ENCODE peak calls at places on chromosomes 12 and 14, in seven cellular contexts. H is transverse colon, S is upper lobe of left lung, I is esophagus muscularis mucosa, V is stomach, O is HepG2, W is tibial nerve. Z is an unnamed sample. For H3K9me3, the result is how much of the 10 kb centered on the place peaks cover.

GRCh38 chr12:13588574-13588973 is 392.0 kb downstream of the EMP1 start:
- DNase-seq in O (no peak), V (no peak), H (no peak), W (no peak), I (no peak), S (no peak), Z (no peak)

GRCh38 chr12:24931666-24932405 is 17.1 kb downstream of the BCAT1 start:
- DNase-seq in V (no peak), W (no peak), S (no peak), I (peak), O (no peak), H (no peak), Z (no peak)

GRCh38 chr12:24014853-24015590 is 65.6 kb upstream of the SOX5 start:
- DNase-seq in S (no peak), H (no peak), I (no peak), V (no peak), O (no peak), W (no peak), Z (no peak)

GRCh38 chr12:66144796-66145754 is 14.5 kb upstream of the LLPH start:
- DNase-seq in V (peak), O (peak), W (peak), S (no peak), I (no peak), H (peak), Z (no peak)

GRCh38 chr12:131494741-131495524 is 216.0 kb upstream of the SFSWAP start:
- DNase-seq in I (no peak), S (no peak), W (no peak), H (no peak), O (no peak), V (no peak), Z (no peak)

GRCh38 chr14:71742491-71742890 is 189.7 kb upstream of the RGS6 start:
- DNase-seq in O (no peak), V (no peak), H (no peak), S (no peak), I (peak), W (no peak), Z (no peak)

GRCh38 chr12:9252256-9252655 is 44.1 kb upstream of the PZP start:
- DNase-seq in H (no peak), V (no peak), W (no peak), S (no peak), I (no peak), O (peak), Z (no peak)

GRCh38 chr12:105861232-105861631 is 277.5 kb downstream of the NUAK1 start:
- DNase-seq in I (no peak), V (no peak), O (no peak), W (no peak), H (no peak), S (no peak), Z (no peak)

GRCh38 chr12:115012861-115013667 is 329.1 kb upstream of the TBX3 start:
- DNase-seq in W (no peak), I (no peak), H (no peak), V (no peak), O (no peak), S (peak), Z (no peak)

GRCh38 chr14:39315859-39316444 is 82.2 kb downstream of the MIA2 start:
- DNase-seq in H (no peak), O (no peak), S (no peak), W (no peak), V (no peak), I (no peak), Z (no peak)

GRCh38 chr14:69395929-69396328 is 2.2 kb downstream of the ERH start:
- DNase-seq in O (no peak), V (no peak), S (no peak), I (no peak), W (no peak), H (no peak), Z (no peak)

GRCh38 chr12:100860611-100861010 is 66.0 kb downstream of the ANO4 start:
- DNase-seq in S (no peak), V (no peak), I (no peak), W (no peak), O (no peak), H (no peak), Z (no peak)

GRCh38 chr14:46344327-46344937 is 307.1 kb downstream of the RPL10L start:
- DNase-seq in I (no peak), O (peak), V (no peak), H (no peak), S (no peak), W (no peak), Z (no peak)

GRCh38 chr12:7144414-7145120 is 14.4 kb downstream of the CLSTN3 start:
- DNase-seq in V (no peak), H (no peak), S (no peak), O (no peak), I (no peak), W (no peak), Z (peak)

GRCh38 chr14:77309122-77309521 is 11.6 kb downstream of the POMT2 start:
- DNase-seq in S (no peak), H (no peak), W (no peak), I (no peak), V (no peak), O (no peak), Z (no peak)
- TF ChIP-seq EP300 in S (no peak), H (no peak), W (no peak), I (no peak), V (no peak), O (no peak), Z (no peak)

DNA sequence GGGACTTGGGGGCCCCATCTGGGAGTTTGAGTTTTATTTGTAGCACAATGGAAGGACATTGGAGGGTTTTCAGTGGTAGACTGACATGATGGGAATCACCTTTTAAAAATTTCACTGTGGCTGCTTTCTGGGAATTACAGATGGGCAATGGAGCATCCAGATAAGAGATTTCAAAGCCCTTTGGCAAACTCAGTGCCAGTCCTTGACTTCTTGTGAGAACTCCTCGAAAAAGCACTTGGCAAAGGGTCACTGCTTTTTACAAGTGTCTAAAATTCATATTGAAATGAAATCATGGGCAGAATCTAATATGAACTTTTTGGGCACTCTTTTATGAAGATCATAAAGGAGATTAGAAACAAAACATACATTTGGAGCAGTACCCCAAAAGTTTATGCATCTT is 34.3 kb upstream of the IGF1 start:
- DNase-seq in W (no peak), S (no peak), I (no peak), O (no peak), H (no peak), V (no peak), Z (no peak)
- TF ChIP-seq POLR2A in W (no peak), S (no peak), I (no peak), O (no peak), H (no peak), V (no peak), Z (no peak)

DNA sequence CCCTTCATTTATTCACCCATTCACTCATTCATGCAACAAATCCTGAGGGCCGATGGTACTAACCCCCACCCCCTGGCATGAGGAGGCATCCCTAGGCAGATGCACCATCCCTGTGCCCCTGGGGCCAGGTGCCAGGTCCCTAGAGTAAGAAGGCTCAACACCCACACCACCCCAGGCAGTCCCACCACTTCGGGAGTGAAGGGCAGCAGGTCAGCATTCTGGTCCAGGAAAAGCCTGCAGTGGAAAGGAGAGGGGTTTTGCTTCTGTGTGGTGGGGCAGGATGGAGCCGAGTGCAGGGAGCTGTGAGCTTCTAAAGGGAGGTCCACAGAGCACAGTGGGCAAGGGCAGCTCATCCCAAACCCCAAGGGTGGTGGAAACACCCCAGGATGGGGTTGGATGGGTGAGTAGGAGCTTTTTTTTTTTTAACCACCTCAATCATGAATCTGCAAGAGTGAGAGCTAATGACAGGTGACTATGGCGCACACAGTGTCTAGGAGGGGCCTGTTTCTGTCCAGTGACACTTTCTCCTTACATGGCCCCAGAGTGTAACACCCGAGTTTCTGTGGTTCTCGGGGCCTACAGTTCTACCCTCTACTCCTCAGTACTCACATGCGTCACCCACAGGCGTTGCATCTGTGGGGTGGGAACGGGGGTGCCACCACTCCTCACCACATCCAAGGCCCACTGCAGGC is 414.3 kb downstream of the TMEM121 start:
- DNase-seq in W (no peak), S (no peak), O (no peak), I (no peak), H (no peak), V (no peak), Z (peak)
- H3K9me3 ChIP-seq in W (under half), S (under half), O (under half), I (under half), H (under half), V (under half), Z (under half)

DNA sequence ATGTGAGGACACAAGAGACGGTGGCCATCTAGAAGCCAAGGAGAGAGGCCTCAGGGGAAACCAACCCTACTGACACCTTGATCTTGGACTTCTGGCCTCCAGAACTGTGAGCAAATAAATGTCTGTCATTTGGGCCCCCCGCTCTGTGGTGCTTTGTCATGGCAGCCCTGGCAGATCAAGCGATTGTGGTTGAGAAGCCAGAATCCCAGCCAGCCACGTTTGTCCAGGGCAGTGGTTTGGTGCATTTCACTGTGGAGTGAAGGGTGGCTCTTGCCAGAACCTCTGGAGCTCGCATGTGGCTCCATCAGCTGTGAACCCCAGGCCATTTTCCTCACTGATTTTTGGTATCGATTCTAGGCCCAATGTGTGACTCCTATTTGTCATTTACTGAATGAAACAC is 404.9 kb downstream of the BCL11B start:
- DNase-seq in O (no peak), H (no peak), I (no peak), W (no peak), V (no peak), S (no peak), Z (peak)
- TF ChIP-seq EP300 in O (no peak), H (no peak), I (no peak), W (no peak), V (no peak), S (no peak), Z (no peak)

GRCh38 chr12:46477541-46477940 is 105.0 kb upstream of the SLC38A2 start:
- DNase-seq in W (no peak), S (no peak), H (no peak), O (no peak), I (no peak), V (no peak), Z (no peak)

GRCh38 chr12:46480282-46480681 is 107.7 kb upstream of the SLC38A2 start:
- DNase-seq in I (no peak), H (no peak), S (no peak), O (no peak), V (no peak), W (no peak), Z (no peak)

GRCh38 chr12:46483572-46484395 is 111.2 kb upstream of the SLC38A2 start:
- DNase-seq in S (no peak), O (peak), H (no peak), I (no peak), V (no peak), W (no peak), Z (no peak)

GRCh38 chr12:46478123-46478522 is 105.5 kb upstream of the SLC38A2 start:
- DNase-seq in I (no peak), H (no peak), V (no peak), S (no peak), W (no peak), O (no peak), Z (no peak)

DNA sequence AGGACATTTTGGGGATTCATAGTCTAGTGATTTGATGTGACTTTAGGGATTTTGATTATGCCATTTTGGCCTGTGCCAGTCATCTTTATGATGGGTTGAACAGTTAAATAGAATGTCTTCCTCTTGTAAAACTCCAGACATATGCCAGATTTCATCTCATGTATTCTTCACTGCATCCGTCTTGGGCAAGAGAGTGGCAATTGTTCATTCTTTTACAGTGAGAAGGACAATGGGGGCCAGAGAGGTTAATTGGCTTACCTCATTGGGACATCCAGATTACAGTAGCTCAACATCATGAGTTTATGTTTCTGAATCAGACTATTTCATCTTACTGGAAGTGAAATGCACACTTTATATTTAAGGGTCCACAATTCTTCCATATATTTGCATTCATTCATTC is 108.2 kb upstream of the SLC38A2 start:
- DNase-seq in O (no peak), S (no peak), V (no peak), W (no peak), I (no peak), H (no peak), Z (no peak)
- TF ChIP-seq POLR2A in O (no peak), S (no peak), V (no peak), W (no peak), I (no peak), H (no peak), Z (no peak)

GRCh38 chr14:53020193-53020932 is 69.5 kb upstream of the FERMT2 start:
- DNase-seq in H (no peak), S (no peak), V (no peak), W (no peak), I (no peak), O (no peak), Z (no peak)
- H3K9me3 ChIP-seq in H (under half), S (under half), V (under half), W (under half), I (under half), O (under half), Z (under half)

GRCh38 chr12:11563785-11564739 is 85.4 kb upstream of the ETV6 start:
- DNase-seq in O (no peak), W (no peak), S (no peak), V (no peak), H (no peak), I (peak), Z (no peak)

GRCh38 chr12:11568155-11568761 is 81.2 kb upstream of the ETV6 start:
- DNase-seq in W (no peak), V (no peak), I (no peak), H (no peak), S (no peak), O (no peak), Z (no peak)

GRCh38 chr12:11568762-11569478 is 80.6 kb upstream of the ETV6 start:
- DNase-seq in S (no peak), O (no peak), I (no peak), H (peak), W (no peak), V (no peak), Z (no peak)

GRCh38 chr12:11564984-11565651 is 84.4 kb upstream of the ETV6 start:
- DNase-seq in S (no peak), O (no peak), V (no peak), I (no peak), H (no peak), W (no peak), Z (no peak)

DNA sequence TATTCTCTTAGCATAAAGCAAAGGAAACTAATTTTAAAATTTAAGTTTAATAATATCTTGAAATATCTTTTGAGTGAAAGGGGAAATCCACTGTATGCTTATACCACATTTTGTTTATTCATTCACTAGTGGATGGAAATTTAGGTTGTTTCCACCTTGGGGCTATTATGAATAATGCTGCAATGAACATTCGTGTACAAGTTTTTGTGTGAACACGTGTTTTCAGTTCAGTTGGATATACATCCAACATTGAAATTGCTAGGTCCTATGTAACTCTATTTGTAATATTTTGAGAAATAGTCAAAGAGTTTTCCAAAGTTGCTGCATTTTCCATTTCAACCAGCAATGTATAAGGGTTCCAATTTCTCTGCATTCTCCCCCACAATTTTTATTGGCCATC is 83.7 kb upstream of the ETV6 start:
- DNase-seq in H (no peak), S (no peak), O (no peak), V (no peak), I (no peak), W (no peak), Z (no peak)
- TF ChIP-seq EP300 in H (no peak), S (no peak), O (no peak), V (no peak), I (no peak), W (no peak), Z (no peak)